ENCODE peak calls at places on chromosomes 16 and 17, in six cellular contexts. One of them, this sample, is unnamed.

GRCh38 chr16:85553436-85554113 is 59.5 kb upstream of the GSE1 start:
- DNase-seq in activated CD4-positive, alpha-beta T cell treated with anti-CD3 and anti-CD28 coated beads, Interleukin-2, amount 50 U/mL, for 4 hours: no peak
- DNase-seq in EL: peak
- DNase-seq in NCI-H1105 treated with DMSO at 0.1 percent for 48 hours: peak
- DNase-seq in AG04450: no peak
- DNase-seq in SHP77: peak
- DNase-seq in this sample: no peak

GRCh38 chr16:69150146-69150865 is 17.9 kb downstream of the UTP4 start:
- DNase-seq in activated CD4-positive, alpha-beta T cell treated with anti-CD3 and anti-CD28 coated beads, Interleukin-2, amount 50 U/mL, for 4 hours: peak
- DNase-seq in EL: peak
- DNase-seq in NCI-H1105 treated with DMSO at 0.1 percent for 48 hours: peak
- DNase-seq in AG04450: peak
- DNase-seq in SHP77: peak
- DNase-seq in this sample: peak

GRCh38 chr17:73255671-73256181 is 6.0 kb downstream of the CPSF4L start:
- DNase-seq in activated CD4-positive, alpha-beta T cell treated with anti-CD3 and anti-CD28 coated beads, Interleukin-2, amount 50 U/mL, for 4 hours: peak
- DNase-seq in EL: peak
- DNase-seq in NCI-H1105 treated with DMSO at 0.1 percent for 48 hours: peak
- DNase-seq in AG04450: no peak
- DNase-seq in SHP77: peak
- DNase-seq in this sample: no peak

GRCh38 chr16:19805459-19806160 is 79.0 kb downstream of the GPRC5B start:
- DNase-seq in activated CD4-positive, alpha-beta T cell treated with anti-CD3 and anti-CD28 coated beads, Interleukin-2, amount 50 U/mL, for 4 hours: no peak
- DNase-seq in EL: no peak
- DNase-seq in NCI-H1105 treated with DMSO at 0.1 percent for 48 hours: no peak
- DNase-seq in AG04450: no peak
- DNase-seq in SHP77: no peak
- DNase-seq in this sample: no peak

GRCh38 chr16:75081179-75081859 is 35.3 kb downstream of the LDHD start:
- DNase-seq in activated CD4-positive, alpha-beta T cell treated with anti-CD3 and anti-CD28 coated beads, Interleukin-2, amount 50 U/mL, for 4 hours: no peak
- DNase-seq in EL: no peak
- DNase-seq in NCI-H1105 treated with DMSO at 0.1 percent for 48 hours: no peak
- DNase-seq in AG04450: no peak
- DNase-seq in SHP77: no peak
- DNase-seq in this sample: no peak

GRCh38 chr17:82237083-82237745 is 8.4 kb downstream of the SLC16A3 start:
- DNase-seq in activated CD4-positive, alpha-beta T cell treated with anti-CD3 and anti-CD28 coated beads, Interleukin-2, amount 50 U/mL, for 4 hours: no peak
- DNase-seq in EL: no peak
- DNase-seq in NCI-H1105 treated with DMSO at 0.1 percent for 48 hours: no peak
- DNase-seq in AG04450: no peak
- DNase-seq in SHP77: no peak
- DNase-seq in this sample: no peak

GRCh38 chr17:17971431-17972125 is 622 bp downstream of the TOM1L2 start:
- DNase-seq in activated CD4-positive, alpha-beta T cell treated with anti-CD3 and anti-CD28 coated beads, Interleukin-2, amount 50 U/mL, for 4 hours: peak
- DNase-seq in EL: peak
- DNase-seq in NCI-H1105 treated with DMSO at 0.1 percent for 48 hours: no peak
- DNase-seq in AG04450: no peak
- DNase-seq in SHP77: no peak
- DNase-seq in this sample: no peak

GRCh38 chr16:16014329-16015224 is 65.2 kb downstream of the ABCC1 start:
- DNase-seq in activated CD4-positive, alpha-beta T cell treated with anti-CD3 and anti-CD28 coated beads, Interleukin-2, amount 50 U/mL, for 4 hours: no peak
- DNase-seq in EL: no peak
- DNase-seq in NCI-H1105 treated with DMSO at 0.1 percent for 48 hours: peak
- DNase-seq in AG04450: no peak
- DNase-seq in SHP77: no peak
- DNase-seq in this sample: no peak